ENCODE peak calls at places on chromosome 20, in four cellular contexts. One of them, this sample, is unnamed.

GRCh38 chr20:61959301-61959700 is 106.4 kb downstream of the TAF4 start:
- DNase-seq in heart left ventricle: peak; percentile 7
- DNase-seq in fibroblast of lung: no peak
- DNase-seq in K562: peak; percentile 85
- DNase-seq in this sample: peak; percentile 95

GRCh38 chr20:53013183-53013582 is 41.0 kb downstream of the TSHZ2 start:
- DNase-seq in heart left ventricle: no peak
- DNase-seq in fibroblast of lung: no peak
- DNase-seq in K562: no peak
- DNase-seq in this sample: no peak

GRCh38 chr20:4973330-4974097 is 27.8 kb downstream of the SLC23A2 start:
- DNase-seq in heart left ventricle: peak; percentile 20
- DNase-seq in fibroblast of lung: peak; percentile 86
- DNase-seq in K562: no peak
- DNase-seq in this sample: no peak

GRCh38 chr20:56385130-56385529 is 6.9 kb downstream of the AURKA start:
- DNase-seq in heart left ventricle: no peak
- DNase-seq in fibroblast of lung: no peak
- DNase-seq in K562: no peak
- DNase-seq in this sample: no peak

GRCh38 chr20:44424039-44424495 is 51.6 kb upstream of the TTPAL start:
- DNase-seq in heart left ventricle: no peak
- DNase-seq in fibroblast of lung: no peak
- DNase-seq in K562: no peak
- DNase-seq in this sample: peak; percentile 11

GRCh38 chr20:9179193-9179802 is 110.4 kb downstream of the PLCB4 start:
- DNase-seq in heart left ventricle: no peak
- DNase-seq in fibroblast of lung: peak; percentile 68
- DNase-seq in K562: no peak
- DNase-seq in this sample: no peak

GRCh38 chr20:50838707-50839385 is 44.0 kb downstream of the BCAS4 start:
- DNase-seq in heart left ventricle: no peak
- DNase-seq in fibroblast of lung: peak; percentile 18
- DNase-seq in K562: peak; percentile 37
- DNase-seq in this sample: no peak

GRCh38 chr20:24432057-24432456 is 37.4 kb upstream of the SYNDIG1 start:
- DNase-seq in heart left ventricle: no peak
- DNase-seq in fibroblast of lung: no peak
- DNase-seq in K562: no peak
- DNase-seq in this sample: peak; percentile 43

GRCh38 chr20:42978184-42978974 is 211.3 kb downstream of the PTPRT start:
- DNase-seq in heart left ventricle: no peak
- DNase-seq in fibroblast of lung: no peak
- DNase-seq in K562: no peak
- DNase-seq in this sample: no peak

GRCh38 chr20:6058684-6059295 is 4.9 kb upstream of the LRRN4 start:
- DNase-seq in heart left ventricle: no peak
- DNase-seq in fibroblast of lung: peak; percentile 30
- DNase-seq in K562: no peak
- DNase-seq in this sample: no peak

GRCh38 chr20:59985864-59986263 is 27.6 kb downstream of the CDH26 start:
- DNase-seq in heart left ventricle: no peak
- DNase-seq in fibroblast of lung: no peak
- DNase-seq in K562: no peak
- DNase-seq in this sample: peak; percentile 37

GRCh38 chr20:20225325-20225724 is 142.6 kb upstream of the INSM1 start:
- DNase-seq in heart left ventricle: no peak
- DNase-seq in fibroblast of lung: no peak
- DNase-seq in K562: no peak
- DNase-seq in this sample: peak; percentile 41

GRCh38 chr20:47489448-47489872 is 12.2 kb upstream of the NCOA3 start:
- DNase-seq in heart left ventricle: peak; percentile 44
- DNase-seq in fibroblast of lung: no peak
- DNase-seq in K562: no peak
- DNase-seq in this sample: no peak

GRCh38 chr20:43198607-43199006 is 8.9 kb upstream of the PTPRT start:
- DNase-seq in heart left ventricle: no peak
- DNase-seq in fibroblast of lung: no peak
- DNase-seq in K562: no peak
- DNase-seq in this sample: peak; percentile 71

GRCh38 chr20:39775110-39775509 is 813.0 kb downstream of the DHX35 start:
- DNase-seq in heart left ventricle: peak; percentile 52
- DNase-seq in fibroblast of lung: peak; percentile 92
- DNase-seq in K562: no peak
- DNase-seq in this sample: no peak

GRCh38 chr20:805713-806112 is 27.8 kb upstream of the FAM110A start:
- DNase-seq in heart left ventricle: no peak
- DNase-seq in fibroblast of lung: peak; percentile 8
- DNase-seq in K562: no peak
- DNase-seq in this sample: no peak

GRCh38 chr20:49508435-49509199 is 26.1 kb upstream of the KCNB1 start:
- DNase-seq in heart left ventricle: no peak
- DNase-seq in fibroblast of lung: peak; percentile 40
- DNase-seq in K562: peak; percentile 49
- DNase-seq in this sample: peak; percentile 80

GRCh38 chr20:58651823-58652605 is 931 bp downstream of the STX16 start:
- DNase-seq in heart left ventricle: peak; percentile 55
- DNase-seq in fibroblast of lung: peak; percentile 85
- DNase-seq in K562: peak; percentile 77
- DNase-seq in this sample: peak; percentile 89

GRCh38 chr20:40275738-40276137 is 413.3 kb downstream of the MAFB start:
- DNase-seq in heart left ventricle: no peak
- DNase-seq in fibroblast of lung: no peak
- DNase-seq in K562: no peak
- DNase-seq in this sample: no peak

GRCh38 chr20:45467861-45468260 is 1.7 kb upstream of the WFDC2 start:
- DNase-seq in heart left ventricle: no peak
- DNase-seq in fibroblast of lung: no peak
- DNase-seq in K562: no peak
- DNase-seq in this sample: no peak
- H3K27me3 ChIP-seq in heart left ventricle: peaks cover 55% of the 10 kb centered on the region
- H3K27me3 ChIP-seq in fibroblast of lung: peaks cover 34% of the 10 kb centered on the region
- H3K27me3 ChIP-seq in K562: peaks cover 35% of the 10 kb centered on the region
- H3K27me3 ChIP-seq in this sample: peaks cover 30% of the 10 kb centered on the region

GRCh38 chr20:34311118-34312023 is 8.2 kb upstream of the AHCY start:
- DNase-seq in heart left ventricle: no peak
- DNase-seq in fibroblast of lung: no peak
- DNase-seq in K562: no peak
- DNase-seq in this sample: peak; percentile 84

GRCh38 chr20:34310481-34311117 is 7.4 kb upstream of the AHCY start:
- DNase-seq in heart left ventricle: no peak
- DNase-seq in fibroblast of lung: no peak
- DNase-seq in K562: no peak
- DNase-seq in this sample: no peak

GRCh38 chr20:34312024-34312460 is 8.9 kb upstream of the AHCY start:
- DNase-seq in heart left ventricle: no peak
- DNase-seq in fibroblast of lung: no peak
- DNase-seq in K562: no peak
- DNase-seq in this sample: peak; percentile 65

GRCh38 chr20:34315236-34315635 is 12.1 kb upstream of the AHCY start:
- DNase-seq in heart left ventricle: no peak
- DNase-seq in fibroblast of lung: no peak
- DNase-seq in K562: no peak
- DNase-seq in this sample: no peak

DNA sequence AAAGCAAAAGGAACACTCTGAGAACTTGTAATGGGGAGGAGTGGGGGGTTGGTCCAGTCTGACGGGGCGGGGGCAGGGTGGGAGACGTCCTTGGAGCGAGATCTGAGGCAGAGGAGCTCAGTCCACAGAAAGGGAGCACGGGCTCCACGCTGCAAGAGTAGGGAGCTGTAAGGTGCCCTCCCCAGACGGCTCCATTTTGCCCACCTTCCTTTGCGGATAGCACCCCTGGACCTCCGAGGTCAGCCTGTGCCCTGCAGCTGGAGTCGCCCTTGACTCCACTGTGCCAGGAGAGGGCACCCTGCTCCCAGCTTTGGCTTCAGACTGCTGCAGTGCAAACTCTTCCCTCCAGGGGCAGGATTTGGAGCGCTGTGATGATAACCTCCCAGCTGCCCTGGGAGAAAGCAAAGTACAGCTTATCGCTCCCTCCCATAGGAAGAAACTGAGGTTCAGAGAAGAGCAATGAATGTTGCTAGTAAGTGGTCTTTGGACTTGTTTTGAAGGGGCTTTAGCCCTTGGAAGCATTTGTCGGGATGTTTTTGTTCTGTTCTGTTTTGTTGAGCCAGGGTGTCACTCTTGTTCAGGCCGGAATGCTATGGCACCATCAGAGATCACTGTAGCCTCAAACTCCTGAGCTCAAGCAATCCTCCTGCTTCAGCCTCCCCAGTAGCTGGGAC is 9.5 kb upstream of the AHCY start:
- DNase-seq in heart left ventricle: peak; percentile 86
- DNase-seq in fibroblast of lung: peak; percentile 67
- DNase-seq in K562: peak; percentile 83
- DNase-seq in this sample: peak; percentile 87
- H3K4me3 ChIP-seq in heart left ventricle: no peak overlapping the region
- H3K4me3 ChIP-seq in fibroblast of lung: peak overlapping the region; percentile 12
- H3K4me3 ChIP-seq in K562: peak overlapping the region; percentile 14
- H3K4me3 ChIP-seq in this sample: peak overlapping the region; percentile 61

DNA sequence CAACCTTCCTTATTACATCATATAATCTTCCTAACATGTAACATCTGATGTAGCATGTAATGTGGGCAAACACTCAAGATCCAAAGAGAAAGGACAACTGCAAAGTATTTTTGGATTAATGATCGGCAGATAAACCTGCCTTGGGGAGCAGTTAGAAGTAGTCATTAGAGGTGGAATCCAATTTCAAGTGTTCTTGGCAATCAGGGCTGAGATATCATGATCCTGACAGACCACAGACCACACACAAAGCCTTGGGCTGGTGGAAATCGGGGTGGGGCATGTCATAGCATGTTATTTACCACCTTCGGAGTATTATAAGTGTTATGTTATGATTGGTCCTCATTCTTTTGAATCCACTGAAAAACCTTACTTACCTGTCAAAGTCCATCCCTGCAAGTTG is 16.3 kb downstream of the NCOA5 start:
- DNase-seq in heart left ventricle: no peak
- DNase-seq in fibroblast of lung: peak; percentile 49
- DNase-seq in K562: no peak
- DNase-seq in this sample: no peak
- H3K36me3 ChIP-seq in heart left ventricle: peaks cover 66% of the 10 kb centered on the region
- H3K36me3 ChIP-seq in fibroblast of lung: no peaks in the 10 kb centered on the region
- H3K36me3 ChIP-seq in K562: peaks cover 36% of the 10 kb centered on the region
- H3K36me3 ChIP-seq in this sample: peaks cover 2% of the 10 kb centered on the region

GRCh38 chr20:37439223-37439933 is 81.7 kb upstream of the NNAT start:
- DNase-seq in heart left ventricle: no peak
- DNase-seq in fibroblast of lung: no peak
- DNase-seq in K562: no peak
- DNase-seq in this sample: peak; percentile 72

GRCh38 chr20:37437676-37438075 is 83.4 kb upstream of the NNAT start:
- DNase-seq in heart left ventricle: no peak
- DNase-seq in fibroblast of lung: no peak
- DNase-seq in K562: no peak
- DNase-seq in this sample: no peak

GRCh38 chr20:37436527-37436926 is 84.5 kb upstream of the NNAT start:
- DNase-seq in heart left ventricle: no peak
- DNase-seq in fibroblast of lung: no peak
- DNase-seq in K562: no peak
- DNase-seq in this sample: no peak

GRCh38 chr20:37438464-37439222 is 82.4 kb upstream of the NNAT start:
- DNase-seq in heart left ventricle: no peak
- DNase-seq in fibroblast of lung: no peak
- DNase-seq in K562: no peak
- DNase-seq in this sample: peak; percentile 70

DNA sequence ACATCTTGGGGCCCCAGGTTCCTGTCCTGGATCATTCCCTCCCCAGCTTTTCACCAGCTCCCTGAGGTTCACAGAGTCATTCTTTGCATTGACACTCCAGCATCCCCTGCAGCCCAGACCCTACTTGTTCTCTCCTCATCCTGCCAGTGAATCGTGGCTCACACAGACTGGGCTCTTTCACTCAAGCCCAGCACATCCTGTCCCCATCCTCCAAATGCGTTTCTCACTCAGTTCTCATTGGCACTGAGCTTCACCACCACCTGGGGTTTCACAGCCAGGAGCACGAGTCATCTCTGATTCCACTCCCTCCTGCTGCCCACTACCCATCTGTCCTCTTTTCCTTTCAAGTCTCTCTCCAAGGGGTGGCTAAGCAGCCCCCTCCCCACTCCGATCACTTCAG is 85.4 kb upstream of the NNAT start:
- DNase-seq in heart left ventricle: no peak
- DNase-seq in fibroblast of lung: no peak
- DNase-seq in K562: no peak
- DNase-seq in this sample: no peak
- H3K27me3 ChIP-seq in heart left ventricle: peaks cover 8% of the 10 kb centered on the region
- H3K27me3 ChIP-seq in fibroblast of lung: peaks cover 10% of the 10 kb centered on the region
- H3K27me3 ChIP-seq in K562: peaks cover 37% of the 10 kb centered on the region
- H3K27me3 ChIP-seq in this sample: no peaks in the 10 kb centered on the region

DNA sequence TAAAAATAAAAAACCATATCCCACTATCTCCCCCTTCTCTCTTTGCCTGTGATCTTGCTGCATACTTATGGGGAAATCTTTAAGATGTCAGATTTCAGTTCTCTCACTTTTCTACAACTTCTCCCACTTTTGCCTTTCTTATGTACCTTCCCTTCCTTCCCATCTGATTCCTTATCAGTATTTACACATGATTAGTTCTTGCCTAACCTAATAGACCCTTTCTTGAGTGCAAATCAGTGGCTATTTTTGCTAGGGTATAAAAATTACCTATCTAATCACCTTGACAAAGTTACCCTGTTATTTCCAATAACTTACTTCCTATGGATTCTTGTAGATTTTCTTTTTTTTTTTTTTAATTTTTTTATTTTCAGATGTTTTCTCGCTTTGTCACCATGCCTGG is 75.7 kb downstream of the PTPRA start:
- DNase-seq in heart left ventricle: no peak
- DNase-seq in fibroblast of lung: no peak
- DNase-seq in K562: no peak
- DNase-seq in this sample: no peak
- H3K4me3 ChIP-seq in heart left ventricle: no peak overlapping the region
- H3K4me3 ChIP-seq in fibroblast of lung: no peak overlapping the region
- H3K4me3 ChIP-seq in K562: no peak overlapping the region
- H3K4me3 ChIP-seq in this sample: no peak overlapping the region

GRCh38 chr20:45646898-45647297 is 15.8 kb upstream of the WFDC9 start:
- DNase-seq in heart left ventricle: no peak
- DNase-seq in fibroblast of lung: no peak
- DNase-seq in K562: no peak
- DNase-seq in this sample: no peak
- H3K36me3 ChIP-seq in heart left ventricle: no peaks in the 10 kb centered on the region
- H3K36me3 ChIP-seq in fibroblast of lung: no peaks in the 10 kb centered on the region
- H3K36me3 ChIP-seq in K562: no peaks in the 10 kb centered on the region
- H3K36me3 ChIP-seq in this sample: no peaks in the 10 kb centered on the region

GRCh38 chr20:38692436-38693411 is 31.6 kb upstream of the SLC32A1 start:
- DNase-seq in heart left ventricle: peak; percentile 56
- DNase-seq in fibroblast of lung: peak; percentile 56
- DNase-seq in K562: peak; percentile 76
- DNase-seq in this sample: peak; percentile 78
- H3K27me3 ChIP-seq in heart left ventricle: peaks cover 21% of the 10 kb centered on the region
- H3K27me3 ChIP-seq in fibroblast of lung: no peaks in the 10 kb centered on the region
- H3K27me3 ChIP-seq in K562: peaks cover 17% of the 10 kb centered on the region
- H3K27me3 ChIP-seq in this sample: no peaks in the 10 kb centered on the region

DNA sequence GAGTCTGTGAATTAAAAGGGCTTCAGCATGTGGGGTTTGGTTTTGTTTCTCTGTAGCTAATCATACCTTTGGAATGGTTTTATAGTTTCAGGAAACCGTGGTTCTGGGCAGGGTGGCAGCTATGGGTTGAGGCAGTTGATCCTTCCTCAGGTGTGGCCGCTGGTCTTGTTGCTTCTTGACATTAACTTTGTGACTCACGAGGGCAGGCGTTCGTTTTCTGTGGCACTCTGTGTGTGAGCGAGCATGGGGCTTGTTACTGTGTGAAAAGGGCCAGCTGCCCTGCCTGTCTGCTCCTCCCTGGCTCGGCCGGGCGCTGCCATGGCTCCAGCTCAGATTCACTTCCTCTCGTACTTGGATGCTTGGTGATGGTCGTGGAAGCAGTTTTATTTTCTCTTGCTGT is 16.2 kb downstream of the DNAJC5 start:
- DNase-seq in heart left ventricle: no peak
- DNase-seq in fibroblast of lung: peak; percentile 59
- DNase-seq in K562: no peak
- DNase-seq in this sample: peak; percentile 55
- H3K4me3 ChIP-seq in heart left ventricle: no peak overlapping the region
- H3K4me3 ChIP-seq in fibroblast of lung: no peak overlapping the region
- H3K4me3 ChIP-seq in K562: no peak overlapping the region
- H3K4me3 ChIP-seq in this sample: no peak overlapping the region

This sample was measured in H7.